ENCODE peak calls at places on chromosomes 3 and 15, in six cellular contexts. G is upper lobe of left lung, P is HepG2, H is K562, Z is GM12878, V is A549. O is an unnamed sample.

GRCh38 chr15:31412824-31413223 is 86.2 kb downstream of the KLF13 start:
- ATAC-seq in G (no peak), Z (peak; percentile 31), H (no peak), P (no peak), V (no peak), O (no peak)

GRCh38 chr3:170296703-170297102 is 60.8 kb upstream of the SKIL start:
- ATAC-seq in P (no peak), V (no peak), H (no peak), G (no peak), Z (no peak), O (no peak)

GRCh38 chr3:144028798-144029411 is 57.3 kb downstream of the DIPK2A start:
- ATAC-seq in G (no peak), Z (peak; percentile 93), P (no peak), V (no peak), H (no peak), O (peak; percentile 41)

GRCh38 chr3:19065027-19065426 is 83.3 kb upstream of the KCNH8 start:
- ATAC-seq in V (no peak), Z (no peak), G (no peak), H (no peak), P (no peak), O (no peak)

GRCh38 chr15:99295840-99296239 is 44.6 kb downstream of the LRRC28 start:
- ATAC-seq in V (no peak), G (no peak), Z (no peak), P (no peak), H (no peak), O (no peak)

GRCh38 chr3:141996437-141996836 is 120.0 kb downstream of the ATP1B3 start:
- ATAC-seq in H (no peak), V (no peak), Z (no peak), G (no peak), P (no peak), O (no peak)

GRCh38 chr15:34796847-34797246 is 1.5 kb upstream of the ACTC1 start:
- ATAC-seq in H (no peak), P (no peak), G (no peak), Z (no peak), V (no peak), O (no peak)

GRCh38 chr15:71806452-71806931 is 3.9 kb upstream of the NR2E3 start:
- ATAC-seq in P (no peak), Z (peak; percentile 47), H (no peak), V (peak; percentile 30), G (no peak), O (no peak)

GRCh38 chr15:82105458-82106205 is 59.8 kb upstream of the MEX3B start:
- ATAC-seq in H (no peak), P (no peak), V (peak; percentile 10), Z (peak; percentile 11), G (no peak), O (no peak)

GRCh38 chr3:56775931-56776461 is 25.8 kb downstream of the ARHGEF3 start:
- ATAC-seq in P (no peak), Z (no peak), V (no peak), G (no peak), H (no peak), O (peak; percentile 31)

GRCh38 chr15:63367390-63367789 is 14.3 kb downstream of the CA12 start:
- ATAC-seq in H (no peak), Z (no peak), P (no peak), V (peak; percentile 28), G (no peak), O (no peak)

GRCh38 chr3:14565791-14566588 is 25.8 kb upstream of the GRIP2 start:
- ATAC-seq in H (peak; percentile 25), P (peak; percentile 53), V (peak; percentile 14), G (no peak), Z (no peak), O (no peak)

GRCh38 chr3:142973217-142974009 is 9.9 kb upstream of the PAQR9 start:
- ATAC-seq in Z (no peak), P (peak; percentile 14), H (no peak), V (no peak), G (no peak), O (peak; percentile 19)

GRCh38 chr15:31337352-31338031 is 10.9 kb downstream of the KLF13 start:
- ATAC-seq in Z (no peak), P (no peak), H (no peak), G (no peak), V (no peak), O (no peak)

GRCh38 chr15:74893627-74894026 is 3.8 kb downstream of the MPI start:
- ATAC-seq in H (no peak), G (no peak), V (no peak), Z (peak; percentile 5), P (no peak), O (no peak)

GRCh38 chr3:98209244-98209643 is 42.7 kb downstream of the OR5H15 start:
- ATAC-seq in V (no peak), Z (no peak), P (no peak), G (no peak), H (no peak), O (no peak)

GRCh38 chr3:136075816-136076215 is 110.3 kb downstream of the PPP2R3A start:
- ATAC-seq in Z (no peak), P (no peak), V (no peak), G (no peak), H (no peak), O (peak; percentile 62)

GRCh38 chr15:23857028-23857641 is 170.0 kb upstream of the NDN start:
- ATAC-seq in G (no peak), V (peak; percentile 90), P (peak; percentile 84), H (peak; percentile 81), Z (no peak), O (no peak)

GRCh38 chr15:41918506-41919126 is 24.8 kb upstream of the SPTBN5 start:
- ATAC-seq in V (no peak), H (no peak), G (no peak), Z (no peak), P (no peak), O (no peak)

GRCh38 chr15:31367730-31368344 is 41.2 kb downstream of the KLF13 start:
- ATAC-seq in P (no peak), V (no peak), Z (peak; percentile 80), H (no peak), G (no peak), O (no peak)

GRCh38 chr3:65884072-65884471 is 154.6 kb downstream of the MAGI1 start:
- ATAC-seq in P (peak; percentile 39), V (peak; percentile 48), G (no peak), Z (no peak), H (no peak), O (no peak)

GRCh38 chr3:171977426-171977825 is 62.0 kb upstream of the FNDC3B start:
- ATAC-seq in Z (no peak), P (no peak), G (no peak), H (no peak), V (no peak), O (no peak)
- H3K27ac ChIP-seq in Z (no peak overlapping the region), P (no peak overlapping the region), G (peak overlapping the region; percentile 54), H (peak overlapping the region; percentile 58), V (no peak overlapping the region), O (no peak overlapping the region)

GRCh38 chr3:126952983-126953660 is 29.8 kb upstream of the PLXNA1 start:
- ATAC-seq in G (no peak), H (no peak), V (no peak), Z (no peak), P (no peak), O (no peak)

GRCh38 chr3:126952261-126952982 is 30.5 kb upstream of the PLXNA1 start:
- ATAC-seq in P (no peak), H (no peak), Z (no peak), G (no peak), V (no peak), O (no peak)

GRCh38 chr3:126955004-126955790 is 27.7 kb upstream of the PLXNA1 start:
- ATAC-seq in V (no peak), Z (peak; percentile 60), G (no peak), H (no peak), P (no peak), O (no peak)

GRCh38 chr3:126956361-126956760 is 26.6 kb upstream of the PLXNA1 start:
- ATAC-seq in G (no peak), V (no peak), Z (no peak), H (no peak), P (no peak), O (no peak)

DNA sequence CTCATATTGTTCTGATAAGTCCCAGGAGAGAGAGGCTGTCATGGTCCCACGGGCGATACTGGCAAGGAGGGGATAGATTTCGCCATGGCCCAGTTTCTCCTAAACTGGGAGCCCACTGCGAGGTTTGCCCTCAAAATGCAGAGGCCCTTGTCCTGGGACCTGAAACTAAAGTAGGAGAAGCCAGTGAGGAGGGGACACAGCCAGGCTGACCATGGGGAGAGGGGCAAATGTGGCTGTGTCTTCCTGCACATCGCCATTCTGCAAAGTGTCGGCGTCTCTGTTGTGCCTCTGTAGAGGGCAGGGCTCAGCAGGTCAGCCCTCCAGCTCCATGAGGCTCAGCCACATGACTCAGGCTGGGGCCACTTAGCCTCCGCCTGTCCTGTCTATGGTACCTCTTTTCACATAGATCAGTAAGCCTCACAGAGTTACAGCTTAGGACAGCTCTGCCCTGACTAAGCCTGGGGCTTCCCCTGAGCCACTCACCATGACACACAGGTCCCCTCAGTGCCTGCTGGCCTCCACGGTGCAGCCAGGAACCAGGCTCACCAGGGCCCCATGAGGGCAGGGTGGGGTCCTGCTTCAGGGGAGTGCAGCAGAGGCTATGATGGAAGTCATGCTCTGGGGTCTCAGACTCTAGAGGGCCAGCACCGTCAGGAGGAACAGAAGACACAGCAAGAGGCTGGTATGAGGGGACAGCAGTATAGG is 28.6 kb upstream of the PLXNA1 start:
- ATAC-seq in V (no peak), G (no peak), Z (peak; percentile 86), P (no peak), H (no peak), O (no peak)
- H3K4me3 ChIP-seq in V (no peak overlapping the region), G (no peak overlapping the region), Z (no peak overlapping the region), P (no peak overlapping the region), H (no peak overlapping the region), O (no peak overlapping the region)

GRCh38 chr15:60076055-60076454 is 71.9 kb downstream of the FOXB1 start:
- ATAC-seq in G (no peak), P (no peak), H (no peak), V (no peak), Z (no peak), O (no peak)

GRCh38 chr15:60074181-60074885 is 70.2 kb downstream of the FOXB1 start:
- ATAC-seq in Z (no peak), V (no peak), H (no peak), P (no peak), G (no peak), O (no peak)

GRCh38 chr15:60077581-60078359 is 73.7 kb downstream of the FOXB1 start:
- ATAC-seq in Z (no peak), P (no peak), V (no peak), H (no peak), G (no peak), O (no peak)

GRCh38 chr15:60079210-60079609 is 75.1 kb downstream of the FOXB1 start:
- ATAC-seq in G (no peak), P (peak; percentile 44), H (no peak), Z (no peak), V (peak; percentile 76), O (no peak)

GRCh38 chr15:60076582-60077263 is 72.6 kb downstream of the FOXB1 start:
- ATAC-seq in G (no peak), P (no peak), V (no peak), Z (no peak), H (no peak), O (no peak)
- TF ChIP-seq EP300 in G (no peak), P (no peak), V (no peak), Z (no peak), H (no peak), O (no peak)

GRCh38 chr3:99627062-99627826 is 11.2 kb upstream of the COL8A1 start:
- ATAC-seq in V (peak; percentile 77), H (no peak), Z (peak; percentile 37), G (no peak), P (peak; percentile 62), O (no peak)
- H3K27ac ChIP-seq in V (no peak overlapping the region), H (no peak overlapping the region), Z (no peak overlapping the region), G (no peak overlapping the region), P (no peak overlapping the region), O (no peak overlapping the region)

O was measured in gastroesophageal sphincter.